ENCODE peak calls at places on chromosome 10, in seven cellular contexts. One of them, this sample, is unnamed.

GRCh38 chr10:101843032-101843991 is at the start of gene KCNIP2:
- DNase-seq in cardiac fibroblast: no peak
- DNase-seq in transverse colon: peak; percentile 52
- DNase-seq in HT1080: no peak
- DNase-seq in SW480: no peak
- DNase-seq in brain microvascular endothelial cell: no peak
- DNase-seq in CD8-positive, alpha-beta T cell: peak; percentile 46
- DNase-seq in this sample: peak; percentile 97

GRCh38 chr10:132107211-132107946 is 41.6 kb downstream of the JAKMIP3 start:
- DNase-seq in cardiac fibroblast: no peak
- DNase-seq in transverse colon: no peak
- DNase-seq in HT1080: no peak
- DNase-seq in SW480: no peak
- DNase-seq in brain microvascular endothelial cell: no peak
- DNase-seq in CD8-positive, alpha-beta T cell: no peak
- DNase-seq in this sample: no peak

GRCh38 chr10:112215342-112215774 is 31.8 kb upstream of the GPAM start:
- DNase-seq in cardiac fibroblast: no peak
- DNase-seq in transverse colon: no peak
- DNase-seq in HT1080: no peak
- DNase-seq in SW480: no peak
- DNase-seq in brain microvascular endothelial cell: no peak
- DNase-seq in CD8-positive, alpha-beta T cell: no peak
- DNase-seq in this sample: no peak

GRCh38 chr10:86850481-86850880 is 94.1 kb downstream of the BMPR1A start:
- DNase-seq in cardiac fibroblast: no peak
- DNase-seq in transverse colon: no peak
- DNase-seq in HT1080: no peak
- DNase-seq in SW480: no peak
- DNase-seq in brain microvascular endothelial cell: no peak
- DNase-seq in CD8-positive, alpha-beta T cell: no peak
- DNase-seq in this sample: no peak

GRCh38 chr10:124875596-124875995 is 66.3 kb upstream of the ZRANB1 start:
- DNase-seq in cardiac fibroblast: peak; percentile 57
- DNase-seq in transverse colon: no peak
- DNase-seq in HT1080: peak; percentile 58
- DNase-seq in SW480: peak; percentile 37
- DNase-seq in brain microvascular endothelial cell: peak; percentile 27
- DNase-seq in CD8-positive, alpha-beta T cell: no peak
- DNase-seq in this sample: no peak

GRCh38 chr10:50286996-50287803 is 35.9 kb upstream of the ASAH2 start:
- DNase-seq in cardiac fibroblast: no peak
- DNase-seq in transverse colon: no peak
- DNase-seq in HT1080: no peak
- DNase-seq in SW480: no peak
- DNase-seq in brain microvascular endothelial cell: no peak
- DNase-seq in CD8-positive, alpha-beta T cell: no peak
- DNase-seq in this sample: no peak

GRCh38 chr10:4470231-4470840 is 355.7 kb upstream of the AKR1E2 start:
- DNase-seq in cardiac fibroblast: peak; percentile 87
- DNase-seq in transverse colon: no peak
- DNase-seq in HT1080: peak; percentile 45
- DNase-seq in SW480: peak; percentile 2
- DNase-seq in brain microvascular endothelial cell: peak; percentile 82
- DNase-seq in CD8-positive, alpha-beta T cell: no peak
- DNase-seq in this sample: no peak

GRCh38 chr10:23293973-23294372 is 50.6 kb downstream of the C10orf67 start:
- DNase-seq in cardiac fibroblast: no peak
- DNase-seq in transverse colon: no peak
- DNase-seq in HT1080: no peak
- DNase-seq in SW480: no peak
- DNase-seq in brain microvascular endothelial cell: no peak
- DNase-seq in CD8-positive, alpha-beta T cell: no peak
- DNase-seq in this sample: no peak

GRCh38 chr10:30897547-30897946 is 134.1 kb downstream of the ZNF438 start:
- DNase-seq in cardiac fibroblast: no peak
- DNase-seq in transverse colon: no peak
- DNase-seq in HT1080: no peak
- DNase-seq in SW480: no peak
- DNase-seq in brain microvascular endothelial cell: no peak
- DNase-seq in CD8-positive, alpha-beta T cell: no peak
- DNase-seq in this sample: no peak

GRCh38 chr10:113680172-113681111 is 730 bp downstream of the CASP7 start:
- DNase-seq in cardiac fibroblast: peak; percentile 80
- DNase-seq in transverse colon: peak; percentile 67
- DNase-seq in HT1080: peak; percentile 87
- DNase-seq in SW480: peak; percentile 48
- DNase-seq in brain microvascular endothelial cell: peak; percentile 35
- DNase-seq in CD8-positive, alpha-beta T cell: peak; percentile 22
- DNase-seq in this sample: no peak

GRCh38 chr10:91103384-91104184 is 116.9 kb upstream of the PCGF5 start:
- DNase-seq in cardiac fibroblast: peak; percentile 6
- DNase-seq in transverse colon: no peak
- DNase-seq in HT1080: no peak
- DNase-seq in SW480: peak; percentile 37
- DNase-seq in brain microvascular endothelial cell: no peak
- DNase-seq in CD8-positive, alpha-beta T cell: no peak
- DNase-seq in this sample: no peak

GRCh38 chr10:28202941-28203352 is 99.9 kb downstream of the MPP7 start:
- DNase-seq in cardiac fibroblast: no peak
- DNase-seq in transverse colon: no peak
- DNase-seq in HT1080: no peak
- DNase-seq in SW480: no peak
- DNase-seq in brain microvascular endothelial cell: no peak
- DNase-seq in CD8-positive, alpha-beta T cell: no peak
- DNase-seq in this sample: no peak

GRCh38 chr10:17905491-17905890 is 46.2 kb upstream of the SLC39A12 start:
- DNase-seq in cardiac fibroblast: peak; percentile 50
- DNase-seq in transverse colon: no peak
- DNase-seq in HT1080: no peak
- DNase-seq in SW480: no peak
- DNase-seq in brain microvascular endothelial cell: no peak
- DNase-seq in CD8-positive, alpha-beta T cell: no peak
- DNase-seq in this sample: no peak

GRCh38 chr10:47291682-47292081 is 8.3 kb upstream of the GDF10 start:
- DNase-seq in cardiac fibroblast: no peak
- DNase-seq in transverse colon: no peak
- DNase-seq in HT1080: no peak
- DNase-seq in SW480: no peak
- DNase-seq in brain microvascular endothelial cell: no peak
- DNase-seq in CD8-positive, alpha-beta T cell: no peak
- DNase-seq in this sample: no peak

GRCh38 chr10:97999909-98000248 is 30.5 kb downstream of the CRTAC1 start:
- DNase-seq in cardiac fibroblast: no peak
- DNase-seq in transverse colon: no peak
- DNase-seq in HT1080: no peak
- DNase-seq in SW480: no peak
- DNase-seq in brain microvascular endothelial cell: no peak
- DNase-seq in CD8-positive, alpha-beta T cell: no peak
- DNase-seq in this sample: no peak

GRCh38 chr10:62224606-62225005 is 44.0 kb downstream of the RTKN2 start:
- DNase-seq in cardiac fibroblast: peak; percentile 40
- DNase-seq in transverse colon: no peak
- DNase-seq in HT1080: peak; percentile 40
- DNase-seq in SW480: no peak
- DNase-seq in brain microvascular endothelial cell: peak; percentile 47
- DNase-seq in CD8-positive, alpha-beta T cell: no peak
- DNase-seq in this sample: no peak

GRCh38 chr10:119301397-119301796 is 94.0 kb downstream of the GRK5 start:
- DNase-seq in cardiac fibroblast: no peak
- DNase-seq in transverse colon: peak; percentile 40
- DNase-seq in HT1080: peak; percentile 44
- DNase-seq in SW480: no peak
- DNase-seq in brain microvascular endothelial cell: no peak
- DNase-seq in CD8-positive, alpha-beta T cell: peak; percentile 72
- DNase-seq in this sample: no peak

GRCh38 chr10:23643396-23643795 is 204.5 kb downstream of the OTUD1 start:
- DNase-seq in cardiac fibroblast: peak; percentile 0
- DNase-seq in transverse colon: peak; percentile 7
- DNase-seq in HT1080: peak; percentile 7
- DNase-seq in SW480: no peak
- DNase-seq in brain microvascular endothelial cell: no peak
- DNase-seq in CD8-positive, alpha-beta T cell: no peak
- DNase-seq in this sample: no peak

GRCh38 chr10:75446508-75446907 is 15.1 kb downstream of the LRMDA start:
- DNase-seq in cardiac fibroblast: no peak
- DNase-seq in transverse colon: no peak
- DNase-seq in HT1080: no peak
- DNase-seq in SW480: no peak
- DNase-seq in brain microvascular endothelial cell: no peak
- DNase-seq in CD8-positive, alpha-beta T cell: no peak
- DNase-seq in this sample: no peak

GRCh38 chr10:86265877-86266259 is 100.7 kb downstream of the GRID1 start:
- DNase-seq in cardiac fibroblast: no peak
- DNase-seq in transverse colon: no peak
- DNase-seq in HT1080: no peak
- DNase-seq in SW480: no peak
- DNase-seq in brain microvascular endothelial cell: no peak
- DNase-seq in CD8-positive, alpha-beta T cell: no peak
- DNase-seq in this sample: no peak